ENCODE peak calls at places on chromosomes 7 and 10, in six cellular contexts. One of them, this sample, is unnamed.

GRCh38 chr7:120852700-120853099 is 5.2 kb downstream of the TSPAN12 start:
- DNase-seq in H9: no peak
- DNase-seq in mesenchymal stem cell: no peak
- DNase-seq in H1: no peak
- DNase-seq in trophoblast cell: no peak
- DNase-seq in neuronal stem cell: no peak
- DNase-seq in this sample: no peak

GRCh38 chr10:31758495-31758894 is 170.1 kb downstream of the ARHGAP12 start:
- DNase-seq in H9: no peak
- DNase-seq in mesenchymal stem cell: no peak
- DNase-seq in H1: no peak
- DNase-seq in trophoblast cell: peak
- DNase-seq in neuronal stem cell: no peak
- DNase-seq in this sample: no peak

GRCh38 chr7:27123477-27124053 is 7.0 kb downstream of the HOXA4 start:
- DNase-seq in H9: no peak
- DNase-seq in mesenchymal stem cell: no peak
- DNase-seq in H1: peak
- DNase-seq in trophoblast cell: no peak
- DNase-seq in neuronal stem cell: no peak
- DNase-seq in this sample: no peak

GRCh38 chr7:134856692-134857091 is 77.3 kb downstream of the CALD1 start:
- DNase-seq in H9: no peak
- DNase-seq in mesenchymal stem cell: peak
- DNase-seq in H1: no peak
- DNase-seq in trophoblast cell: no peak
- DNase-seq in neuronal stem cell: no peak
- DNase-seq in this sample: peak

GRCh38 chr7:46583606-46584005 is 662.5 kb upstream of the IGFBP3 start:
- DNase-seq in H9: no peak
- DNase-seq in mesenchymal stem cell: peak
- DNase-seq in H1: no peak
- DNase-seq in trophoblast cell: no peak
- DNase-seq in neuronal stem cell: no peak
- DNase-seq in this sample: no peak

GRCh38 chr10:42990721-42991441 is 86.0 kb upstream of the RET start:
- DNase-seq in H9: no peak
- DNase-seq in mesenchymal stem cell: no peak
- DNase-seq in H1: no peak
- DNase-seq in trophoblast cell: no peak
- DNase-seq in neuronal stem cell: no peak
- DNase-seq in this sample: no peak

GRCh38 chr7:86013662-86014061 is 630.0 kb upstream of the GRM3 start:
- DNase-seq in H9: no peak
- DNase-seq in mesenchymal stem cell: no peak
- DNase-seq in H1: no peak
- DNase-seq in trophoblast cell: no peak
- DNase-seq in neuronal stem cell: no peak
- DNase-seq in this sample: no peak

GRCh38 chr10:128125944-128126764 is at the start of gene MKI67:
- DNase-seq in H9: peak
- DNase-seq in mesenchymal stem cell: peak
- DNase-seq in H1: peak
- DNase-seq in trophoblast cell: peak
- DNase-seq in neuronal stem cell: peak
- DNase-seq in this sample: peak

GRCh38 chr10:118694848-118695247 is 59.9 kb downstream of the CACUL1 start:
- DNase-seq in H9: no peak
- DNase-seq in mesenchymal stem cell: peak
- DNase-seq in H1: no peak
- DNase-seq in trophoblast cell: no peak
- DNase-seq in neuronal stem cell: no peak
- DNase-seq in this sample: peak

GRCh38 chr7:11373546-11374142 is 400.0 kb downstream of the PHF14 start:
- DNase-seq in H9: no peak
- DNase-seq in mesenchymal stem cell: peak
- DNase-seq in H1: no peak
- DNase-seq in trophoblast cell: no peak
- DNase-seq in neuronal stem cell: no peak
- DNase-seq in this sample: no peak

GRCh38 chr10:32341596-32341995 is 5.4 kb downstream of the EPC1 start:
- DNase-seq in H9: no peak
- DNase-seq in mesenchymal stem cell: no peak
- DNase-seq in H1: no peak
- DNase-seq in trophoblast cell: no peak
- DNase-seq in neuronal stem cell: no peak
- DNase-seq in this sample: no peak

GRCh38 chr10:103854687-103855423 is 521 bp downstream of the SH3PXD2A start:
- DNase-seq in H9: peak
- DNase-seq in mesenchymal stem cell: peak
- DNase-seq in H1: peak
- DNase-seq in trophoblast cell: no peak
- DNase-seq in neuronal stem cell: no peak
- DNase-seq in this sample: peak

GRCh38 chr10:20034732-20035131 is 218.5 kb downstream of the PLXDC2 start:
- DNase-seq in H9: no peak
- DNase-seq in mesenchymal stem cell: peak
- DNase-seq in H1: no peak
- DNase-seq in trophoblast cell: peak
- DNase-seq in neuronal stem cell: no peak
- DNase-seq in this sample: no peak

GRCh38 chr10:103717341-103718246 is 137.8 kb downstream of the SH3PXD2A start:
- DNase-seq in H9: peak
- DNase-seq in mesenchymal stem cell: no peak
- DNase-seq in H1: no peak
- DNase-seq in trophoblast cell: no peak
- DNase-seq in neuronal stem cell: no peak
- DNase-seq in this sample: no peak

GRCh38 chr10:29012926-29013554 is 275.8 kb upstream of the LYZL1 start:
- DNase-seq in H9: no peak
- DNase-seq in mesenchymal stem cell: peak
- DNase-seq in H1: no peak
- DNase-seq in trophoblast cell: peak
- DNase-seq in neuronal stem cell: no peak
- DNase-seq in this sample: peak

GRCh38 chr7:35849954-35850353 is 49.1 kb downstream of the SEPTIN7 start:
- DNase-seq in H9: no peak
- DNase-seq in mesenchymal stem cell: no peak
- DNase-seq in H1: no peak
- DNase-seq in trophoblast cell: no peak
- DNase-seq in neuronal stem cell: no peak
- DNase-seq in this sample: no peak
- H3K14ac ChIP-seq in H9: no peak
- H3K14ac ChIP-seq in mesenchymal stem cell: no peak
- H3K14ac ChIP-seq in H1: no peak
- H3K14ac ChIP-seq in trophoblast cell: no peak
- H3K14ac ChIP-seq in neuronal stem cell: no peak
- H3K14ac ChIP-seq in this sample: no peak

DNA sequence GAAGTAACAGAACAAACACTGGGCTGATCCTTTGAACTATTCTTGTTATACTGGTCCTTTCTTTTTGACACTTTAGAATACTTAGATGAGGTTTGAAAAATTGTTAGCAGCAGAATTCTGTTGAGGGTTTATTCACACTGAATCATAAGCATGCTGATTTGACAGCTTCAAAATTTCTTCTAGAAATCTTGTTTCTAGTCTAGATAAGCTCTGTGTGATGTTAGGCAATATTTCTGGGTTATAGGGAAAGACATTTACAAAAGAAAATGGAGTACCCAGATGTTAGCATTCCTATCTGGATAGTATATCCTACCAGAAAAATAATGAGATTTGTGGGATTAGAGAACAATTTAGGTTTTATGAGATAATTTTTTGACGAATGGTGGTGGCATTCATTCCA is 12.1 kb downstream of the CSTF2T start:
- DNase-seq in H9: no peak
- DNase-seq in mesenchymal stem cell: no peak
- DNase-seq in H1: no peak
- DNase-seq in trophoblast cell: no peak
- DNase-seq in neuronal stem cell: no peak
- DNase-seq in this sample: no peak
- H3K14ac ChIP-seq in H9: no peak
- H3K14ac ChIP-seq in mesenchymal stem cell: no peak
- H3K14ac ChIP-seq in H1: no peak
- H3K14ac ChIP-seq in trophoblast cell: no peak
- H3K14ac ChIP-seq in neuronal stem cell: no peak
- H3K14ac ChIP-seq in this sample: no peak

DNA sequence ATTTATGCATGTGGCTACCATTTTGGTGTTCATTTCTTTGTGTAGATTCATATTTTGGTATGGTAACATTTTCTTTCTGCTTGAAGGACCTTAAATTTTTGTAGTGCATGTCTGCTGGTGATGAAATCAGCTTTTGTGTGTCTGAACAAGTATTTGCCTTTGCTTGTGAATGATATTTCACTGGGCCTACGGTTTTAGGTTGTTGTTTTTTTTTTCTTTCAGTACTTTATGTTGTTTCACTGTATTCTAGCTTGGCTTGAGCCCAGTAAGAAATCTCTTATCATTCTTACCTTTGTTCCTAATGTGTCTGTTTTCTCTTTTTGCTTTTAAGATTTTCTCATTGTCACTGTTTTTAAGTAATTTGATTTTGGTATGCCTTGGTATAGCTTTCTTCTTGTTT is 31.9 kb downstream of the SAMD8 start:
- DNase-seq in H9: no peak
- DNase-seq in mesenchymal stem cell: no peak
- DNase-seq in H1: no peak
- DNase-seq in trophoblast cell: no peak
- DNase-seq in neuronal stem cell: no peak
- DNase-seq in this sample: peak
- H3K14ac ChIP-seq in H9: no peak
- H3K14ac ChIP-seq in mesenchymal stem cell: no peak
- H3K14ac ChIP-seq in H1: no peak
- H3K14ac ChIP-seq in trophoblast cell: no peak
- H3K14ac ChIP-seq in neuronal stem cell: no peak
- H3K14ac ChIP-seq in this sample: no peak

GRCh38 chr7:126996659-126997058 is 256.1 kb downstream of the GRM8 start:
- DNase-seq in H9: no peak
- DNase-seq in mesenchymal stem cell: no peak
- DNase-seq in H1: no peak
- DNase-seq in trophoblast cell: no peak
- DNase-seq in neuronal stem cell: no peak
- DNase-seq in this sample: no peak

GRCh38 chr7:126988022-126988421 is 264.7 kb downstream of the GRM8 start:
- DNase-seq in H9: no peak
- DNase-seq in mesenchymal stem cell: no peak
- DNase-seq in H1: no peak
- DNase-seq in trophoblast cell: no peak
- DNase-seq in neuronal stem cell: no peak
- DNase-seq in this sample: no peak

GRCh38 chr7:126993626-126994213 is 259.0 kb downstream of the GRM8 start:
- DNase-seq in H9: no peak
- DNase-seq in mesenchymal stem cell: no peak
- DNase-seq in H1: no peak
- DNase-seq in trophoblast cell: no peak
- DNase-seq in neuronal stem cell: no peak
- DNase-seq in this sample: no peak
- H3K14ac ChIP-seq in H9: no peak
- H3K14ac ChIP-seq in mesenchymal stem cell: no peak
- H3K14ac ChIP-seq in H1: no peak
- H3K14ac ChIP-seq in trophoblast cell: no peak
- H3K14ac ChIP-seq in neuronal stem cell: peak
- H3K14ac ChIP-seq in this sample: no peak

GRCh38 chr7:148395990-148396716 is 194.4 kb upstream of the C7orf33 start:
- DNase-seq in H9: no peak
- DNase-seq in mesenchymal stem cell: no peak
- DNase-seq in H1: no peak
- DNase-seq in trophoblast cell: no peak
- DNase-seq in neuronal stem cell: no peak
- DNase-seq in this sample: no peak
- H3K14ac ChIP-seq in H9: no peak
- H3K14ac ChIP-seq in mesenchymal stem cell: no peak
- H3K14ac ChIP-seq in H1: no peak
- H3K14ac ChIP-seq in trophoblast cell: no peak
- H3K14ac ChIP-seq in neuronal stem cell: no peak
- H3K14ac ChIP-seq in this sample: no peak

GRCh38 chr10:4221315-4221714 is 436.3 kb upstream of the KLF6 start:
- DNase-seq in H9: no peak
- DNase-seq in mesenchymal stem cell: peak
- DNase-seq in H1: no peak
- DNase-seq in trophoblast cell: no peak
- DNase-seq in neuronal stem cell: no peak
- DNase-seq in this sample: no peak
- H3K14ac ChIP-seq in H9: no peak
- H3K14ac ChIP-seq in mesenchymal stem cell: no peak
- H3K14ac ChIP-seq in H1: no peak
- H3K14ac ChIP-seq in trophoblast cell: no peak
- H3K14ac ChIP-seq in neuronal stem cell: no peak
- H3K14ac ChIP-seq in this sample: no peak

This sample was measured in IMR-90.